ENCODE peak calls at places on chromosomes 3 and 15, in six cellular contexts. X, B, O, V, M and Q are unnamed samples.

GRCh38 chr3:156614642-156615511 is 59.5 kb upstream of the TIPARP start:
- DNase-seq in X (no peak), B (no peak), O (no peak), M (peak; percentile 92), V (no peak), Q (peak; percentile 27)

GRCh38 chr15:85014932-85015331 is 33.3 kb downstream of the PDE8A start:
- DNase-seq in O (no peak), X (no peak), V (no peak), M (no peak), B (no peak), Q (no peak)

GRCh38 chr15:63368503-63368902 is 13.1 kb downstream of the CA12 start:
- DNase-seq in M (no peak), B (no peak), V (no peak), X (no peak), O (no peak), Q (no peak)

GRCh38 chr15:68199340-68199739 is 5.8 kb downstream of the CALML4 start:
- DNase-seq in X (no peak), B (no peak), M (no peak), O (no peak), V (no peak), Q (no peak)

GRCh38 chr3:42526616-42527367 is 24.3 kb downstream of the VIPR1 start:
- DNase-seq in O (no peak), X (no peak), B (no peak), V (no peak), M (no peak), Q (no peak)

GRCh38 chr3:101466465-101467309 is 46.3 kb downstream of the SENP7 start:
- DNase-seq in X (peak; percentile 64), B (peak; percentile 74), V (peak; percentile 53), O (peak; percentile 6), M (peak; percentile 5), Q (peak; percentile 7)

GRCh38 chr3:33385423-33385822 is 54.8 kb downstream of the UBP1 start:
- DNase-seq in O (no peak), B (no peak), V (no peak), X (no peak), M (no peak), Q (peak; percentile 20)

GRCh38 chr15:55268054-55268695 is 21.4 kb downstream of the RAB27A start:
- DNase-seq in V (no peak), M (no peak), X (no peak), O (no peak), B (no peak), Q (no peak)

GRCh38 chr15:70923311-70924080 is 30.9 kb downstream of the LRRC49 start:
- DNase-seq in O (no peak), B (no peak), V (no peak), X (no peak), M (no peak), Q (peak; percentile 19)

GRCh38 chr3:59709702-59710555 is 660.1 kb upstream of the CFAP20DC start:
- DNase-seq in B (no peak), V (no peak), O (no peak), M (no peak), X (no peak), Q (no peak)

GRCh38 chr15:44216958-44217357 is 21.9 kb upstream of the FRMD5 start:
- DNase-seq in O (no peak), M (no peak), V (no peak), B (no peak), X (no peak), Q (no peak)

GRCh38 chr15:47963265-47963664 is 157.5 kb upstream of the SLC24A5 start:
- DNase-seq in B (no peak), M (peak; percentile 21), V (no peak), X (no peak), O (no peak), Q (no peak)

GRCh38 chr15:33098082-33099058 is 96.1 kb downstream of the FMN1 start:
- DNase-seq in X (no peak), V (peak; percentile 69), O (no peak), M (peak; percentile 69), B (no peak), Q (peak; percentile 91)

GRCh38 chr15:98012354-98012753 is 51.9 kb downstream of the ARRDC4 start:
- DNase-seq in B (no peak), V (no peak), O (no peak), M (no peak), X (no peak), Q (no peak)

GRCh38 chr3:114103858-114104257 is 47.3 kb downstream of the QTRT2 start:
- DNase-seq in X (no peak), B (no peak), M (no peak), O (no peak), V (no peak), Q (no peak)

GRCh38 chr3:117439812-117440211 is 730.2 kb downstream of the TUSC7 start:
- DNase-seq in V (peak; percentile 30), M (peak; percentile 62), B (no peak), O (peak; percentile 39), X (no peak), Q (peak; percentile 45)

GRCh38 chr15:72319360-72319984 is 485 bp downstream of the CELF6 start:
- DNase-seq in B (peak; percentile 90), O (peak; percentile 91), V (peak; percentile 66), X (peak; percentile 93), M (peak; percentile 86), Q (peak; percentile 47)

GRCh38 chr15:31828594-31828993 is 201.7 kb upstream of the CHRNA7 start:
- DNase-seq in B (no peak), V (no peak), O (no peak), M (no peak), X (no peak), Q (no peak)

GRCh38 chr15:58221591-58222241 is 83.5 kb downstream of the AQP9 start:
- DNase-seq in M (peak; percentile 31), O (no peak), V (peak; percentile 30), B (peak; percentile 61), X (peak; percentile 55), Q (peak; percentile 21)

GRCh38 chr3:123586966-123587365 is 2.1 kb upstream of the HACD2 start:
- DNase-seq in O (no peak), B (no peak), V (no peak), M (peak; percentile 100), X (no peak), Q (peak; percentile 40)

GRCh38 chr15:26771917-26772587 is 814 bp downstream of the GABRB3 start:
- DNase-seq in B (no peak), M (no peak), X (no peak), O (peak; percentile 17), V (no peak), Q (no peak)

GRCh38 chr3:142019794-142020320 is 129.5 kb downstream of the TFDP2 start:
- DNase-seq in M (peak; percentile 16), O (no peak), B (no peak), X (no peak), V (peak; percentile 8), Q (peak; percentile 41)

GRCh38 chr3:42508562-42508961 is 6.1 kb downstream of the VIPR1 start:
- DNase-seq in B (no peak), M (no peak), X (no peak), V (no peak), O (no peak), Q (no peak)

GRCh38 chr3:132800958-132801357 is 78.7 kb upstream of the NPHP3 start:
- DNase-seq in B (no peak), V (no peak), X (no peak), O (no peak), M (no peak), Q (no peak)

GRCh38 chr3:186142556-186142955 is 33.7 kb upstream of the ETV5 start:
- DNase-seq in B (no peak), X (no peak), V (no peak), O (no peak), M (no peak), Q (no peak)

GRCh38 chr3:23264413-23264812 is 61.3 kb downstream of the UBE2E2 start:
- DNase-seq in M (peak; percentile 30), V (peak; percentile 15), O (no peak), X (no peak), B (no peak), Q (peak; percentile 80)

GRCh38 chr3:10531031-10531430 is 25.6 kb upstream of the ATP2B2 start:
- DNase-seq in V (no peak), M (no peak), B (peak; percentile 33), X (no peak), O (no peak), Q (no peak)

GRCh38 chr3:183777016-183777618 is 48.3 kb downstream of the MAP6D1 start:
- DNase-seq in O (no peak), V (no peak), M (no peak), X (no peak), B (no peak), Q (no peak)

GRCh38 chr3:10941972-10942371 is 50.6 kb upstream of the SLC6A1 start:
- DNase-seq in O (no peak), V (no peak), B (peak; percentile 86), M (peak; percentile 51), X (peak; percentile 55), Q (no peak)

DNA sequence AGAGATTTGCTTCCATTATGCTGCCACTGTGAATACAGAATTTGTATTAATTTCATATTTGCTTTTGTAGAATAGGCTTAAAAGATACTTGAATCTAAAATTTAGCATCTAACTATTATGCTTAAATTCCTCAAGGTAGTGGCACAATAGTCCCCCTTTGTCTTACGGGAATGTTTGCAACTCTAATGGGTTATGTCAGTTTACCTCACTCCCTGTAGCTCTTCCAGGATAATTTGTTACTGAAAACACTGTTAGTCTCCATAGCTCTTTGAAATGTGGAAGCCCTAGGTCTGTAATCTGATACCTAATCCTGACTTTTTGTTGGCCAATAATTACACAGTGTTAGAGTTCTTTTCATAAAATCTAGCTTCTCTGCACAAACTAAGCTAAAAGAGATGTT is 433.4 kb downstream of the PYDC2 start:
- DNase-seq in B (no peak), X (no peak), O (no peak), M (no peak), V (no peak), Q (no peak)
- H3K4ac ChIP-seq in B (no peak overlapping the region), X (no peak overlapping the region), O (no peak overlapping the region), M (no peak overlapping the region), V (no peak overlapping the region), Q (no peak overlapping the region)

GRCh38 chr15:75675579-75676404 is 28.1 kb downstream of the SNX33 start:
- DNase-seq in M (no peak), V (no peak), X (no peak), B (no peak), O (no peak), Q (no peak)
- H3K14ac ChIP-seq in M (no peak overlapping the region), V (no peak overlapping the region), X (no peak overlapping the region), B (no peak overlapping the region), O (peak overlapping the region; percentile 63), Q (no peak overlapping the region)

DNA sequence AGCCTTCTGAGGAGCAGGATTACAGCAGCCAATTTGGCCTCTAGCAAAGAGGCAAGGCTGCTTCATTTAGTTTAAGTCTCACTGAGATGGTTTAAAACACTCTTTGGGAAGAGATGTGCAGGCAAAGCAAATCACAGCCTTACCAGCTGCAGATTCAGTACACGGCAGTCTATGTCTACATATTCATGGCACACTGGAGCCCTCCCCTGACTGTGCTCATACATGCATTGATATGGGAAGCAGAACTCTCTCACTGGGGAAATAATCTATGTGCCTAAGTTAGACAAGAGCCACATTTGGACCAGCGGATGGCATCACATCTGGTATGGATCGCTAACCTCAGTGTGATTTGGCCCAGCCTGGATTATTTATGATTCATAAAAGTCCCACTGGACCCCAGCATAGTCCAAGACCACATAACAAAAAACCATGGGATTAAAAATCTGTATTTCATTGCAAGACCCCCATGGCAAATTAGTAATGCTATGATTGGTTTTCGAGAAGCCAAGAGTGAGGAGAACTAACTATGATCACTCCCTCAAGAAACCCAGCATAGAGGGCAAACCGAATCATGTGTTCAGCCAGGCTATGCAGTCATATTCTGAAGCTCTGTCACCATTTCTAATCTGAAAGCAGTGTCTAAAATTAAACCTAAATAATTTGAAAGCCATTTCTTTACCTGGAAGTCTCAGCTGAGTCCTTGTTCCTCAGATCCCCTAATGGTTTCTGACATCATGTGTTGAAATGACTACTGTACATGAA is 1.3 kb downstream of the PRICKLE2 start:
- DNase-seq in M (no peak), V (no peak), B (no peak), O (no peak), X (no peak), Q (peak; percentile 62)
- H3K4ac ChIP-seq in M (no peak overlapping the region), V (no peak overlapping the region), B (no peak overlapping the region), O (no peak overlapping the region), X (no peak overlapping the region), Q (peak overlapping the region; percentile 14)

GRCh38 chr3:58190291-58190690 is 20.5 kb downstream of the DNASE1L3 start:
- DNase-seq in O (no peak), V (no peak), B (no peak), M (no peak), X (no peak), Q (no peak)
- H3K14ac ChIP-seq in O (no peak overlapping the region), V (no peak overlapping the region), B (no peak overlapping the region), M (no peak overlapping the region), X (no peak overlapping the region), Q (no peak overlapping the region)